ENCODE peak calls at places on chromosomes 5 and 9, in five cellular contexts. M is K562, O is GM12878, L is HepG2, A is upper lobe of left lung. J is an unnamed sample.

GRCh38 chr5:67012241-67012640 is 184.4 kb downstream of the CD180 start:
- ATAC-seq in M (peak; percentile 21), O (no peak), L (no peak), A (no peak), J (no peak)

GRCh38 chr9:92650839-92651621 is 18.9 kb downstream of the IPPK start:
- ATAC-seq in M (no peak), O (no peak), L (no peak), A (peak; percentile 81), J (peak; percentile 63)

GRCh38 chr5:56327810-56328209 is 94.7 kb upstream of the ANKRD55 start:
- ATAC-seq in M (no peak), O (peak; percentile 70), L (no peak), A (no peak), J (no peak)

GRCh38 chr5:23506329-23507236 is 826 bp upstream of the PRDM9 start:
- ATAC-seq in M (no peak), O (peak; percentile 39), L (peak; percentile 88), A (peak; percentile 40), J (no peak)

GRCh38 chr5:138733509-138733908 is 19.7 kb upstream of the CTNNA1 start:
- ATAC-seq in M (no peak), O (no peak), L (no peak), A (no peak), J (no peak)

GRCh38 chr9:93574900-93575705 is 1.3 kb upstream of the PHF2 start:
- ATAC-seq in M (no peak), O (no peak), L (no peak), A (peak; percentile 2), J (no peak)

GRCh38 chr9:38389313-38389712 is 3.2 kb upstream of the ALDH1B1 start:
- ATAC-seq in M (no peak), O (no peak), L (no peak), A (no peak), J (peak; percentile 56)

GRCh38 chr5:41195228-41195627 is 18.1 kb downstream of the C6 start:
- ATAC-seq in M (no peak), O (no peak), L (no peak), A (no peak), J (no peak)

GRCh38 chr5:36679609-36680008 is 73.2 kb downstream of the SLC1A3 start:
- ATAC-seq in M (no peak), O (peak; percentile 54), L (no peak), A (no peak), J (no peak)

GRCh38 chr5:35735718-35736117 is 118.1 kb downstream of the SPEF2 start:
- ATAC-seq in M (no peak), O (no peak), L (no peak), A (no peak), J (no peak)

GRCh38 chr5:156396063-156396829 is 69.3 kb downstream of the SGCD start:
- ATAC-seq in M (no peak), O (no peak), L (no peak), A (no peak), J (no peak)

GRCh38 chr9:15485836-15486678 is 24.7 kb downstream of the PSIP1 start:
- ATAC-seq in M (peak; percentile 49), O (peak; percentile 58), L (peak; percentile 54), A (no peak), J (no peak)

GRCh38 chr5:137401946-137402345 is 97.2 kb downstream of the SPOCK1 start:
- ATAC-seq in M (no peak), O (no peak), L (no peak), A (no peak), J (no peak)

GRCh38 chr5:169218862-169219261 is 82.1 kb downstream of the SLIT3 start:
- ATAC-seq in M (no peak), O (no peak), L (peak; percentile 89), A (no peak), J (no peak)

GRCh38 chr5:127574852-127575679 is 57.6 kb downstream of the PRRC1 start:
- ATAC-seq in M (no peak), O (no peak), L (no peak), A (no peak), J (no peak)

GRCh38 chr9:93059097-93059959 is 827 bp downstream of the SUSD3 start:
- ATAC-seq in M (peak; percentile 51), O (peak; percentile 31), L (no peak), A (no peak), J (no peak)

GRCh38 chr9:93679536-93680444 is 103.4 kb downstream of the PHF2 start:
- ATAC-seq in M (no peak), O (no peak), L (no peak), A (no peak), J (no peak)

DNA sequence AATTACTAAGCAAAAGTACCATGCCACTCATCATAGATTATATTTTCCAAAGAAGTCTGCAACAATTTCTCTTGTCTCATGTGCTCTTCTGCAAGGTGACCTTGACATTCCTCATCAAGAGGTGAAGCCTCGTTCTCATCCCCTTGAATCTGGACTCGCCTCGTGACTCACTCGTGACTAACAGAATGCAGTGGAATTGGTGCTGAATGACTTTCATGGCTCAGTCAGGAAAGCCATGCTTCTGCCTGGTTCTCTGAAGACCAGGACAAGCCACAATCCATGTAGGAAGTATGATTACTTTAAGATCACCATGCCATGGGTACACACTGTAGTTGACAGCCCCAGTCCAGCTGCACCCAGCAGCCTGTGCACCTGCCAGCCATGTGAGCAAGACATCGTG is 335.8 kb downstream of the GADD45G start:
- ATAC-seq in M (no peak), O (no peak), L (no peak), A (no peak), J (no peak)
- TF ChIP-seq EP300 in M (no peak), O (no peak), L (no peak), A (no peak), J (no peak)

GRCh38 chr5:126368239-126368812 is 54.9 kb upstream of the GRAMD2B start:
- ATAC-seq in M (peak; percentile 29), O (peak; percentile 72), L (no peak), A (no peak), J (no peak)

GRCh38 chr5:126369083-126369482 is 54.1 kb upstream of the GRAMD2B start:
- ATAC-seq in M (no peak), O (no peak), L (no peak), A (no peak), J (no peak)

GRCh38 chr5:126369995-126370731 is 53.0 kb upstream of the GRAMD2B start:
- ATAC-seq in M (peak; percentile 69), O (peak; percentile 34), L (peak; percentile 81), A (no peak), J (no peak)

GRCh38 chr5:126373621-126374416 is 49.4 kb upstream of the GRAMD2B start:
- ATAC-seq in M (no peak), O (peak; percentile 49), L (no peak), A (no peak), J (no peak)

DNA sequence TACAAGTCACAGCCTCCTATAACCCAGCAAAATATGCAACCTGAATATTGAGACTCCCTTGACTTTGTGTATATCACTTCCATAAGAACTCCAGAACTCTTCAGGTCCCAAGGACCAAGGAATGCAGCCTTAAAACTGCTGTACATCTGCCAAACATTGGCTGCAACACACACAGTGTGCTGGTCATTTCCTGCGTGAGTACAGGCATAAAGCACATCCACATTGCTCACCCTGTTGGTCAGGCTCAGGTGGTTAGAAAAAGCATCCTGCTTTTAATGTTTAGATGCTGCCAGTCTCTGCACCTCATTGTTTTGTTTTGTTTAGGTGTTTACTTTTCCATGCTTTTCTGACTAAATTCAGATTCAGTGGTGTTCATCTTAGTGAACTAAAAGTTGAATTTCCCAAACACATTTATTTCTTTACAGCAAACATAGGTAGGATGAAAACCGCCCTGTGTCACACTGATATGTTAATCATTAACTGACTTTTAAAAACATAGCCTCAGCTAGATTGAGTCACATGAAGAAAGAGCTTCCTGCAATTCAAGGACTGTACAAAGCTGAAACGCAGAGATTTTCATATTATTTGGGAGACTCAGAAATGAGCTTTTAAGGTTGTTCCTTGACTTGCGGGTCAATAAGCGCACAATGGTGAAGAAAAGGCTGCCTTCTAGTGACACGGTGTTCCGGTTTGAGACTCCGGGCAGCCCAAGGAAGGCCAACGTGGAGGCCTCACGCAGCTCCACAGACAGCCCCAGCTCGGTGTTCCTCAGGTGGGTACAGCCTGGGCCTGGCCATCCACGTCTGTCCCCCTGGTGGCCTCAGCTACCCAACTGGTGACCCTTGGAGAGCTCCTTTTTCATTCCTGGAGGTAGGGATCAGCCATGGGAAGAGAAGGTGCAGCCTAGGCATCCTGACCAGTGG is 52.2 kb upstream of the GRAMD2B start:
- ATAC-seq in M (peak; percentile 51), O (peak; percentile 69), L (peak; percentile 85), A (peak; percentile 36), J (no peak)
- TF ChIP-seq POLR2AphosphoS5 in M (no peak), O (no peak), L (peak; percentile 67), A (no peak), J (no peak)

GRCh38 chr9:4662108-4662988 is at the start of gene PLPP6:
- ATAC-seq in M (peak; percentile 98), O (peak; percentile 91), L (peak; percentile 92), A (peak; percentile 94), J (peak; percentile 96)
- TF ChIP-seq POLR2A in M (peak; percentile 71), O (peak; percentile 90), L (peak; percentile 73), A (peak; percentile 28), J (peak; percentile 54)

GRCh38 chr9:77712533-77713130 is 64.5 kb upstream of the GNA14 start:
- ATAC-seq in M (no peak), O (no peak), L (peak; percentile 43), A (no peak), J (no peak)
- TF ChIP-seq EP300 in M (no peak), O (no peak), L (no peak), A (no peak), J (no peak)

GRCh38 chr9:120932086-120932818 is 5.7 kb upstream of the TRAF1 start:
- ATAC-seq in M (no peak), O (no peak), L (no peak), A (no peak), J (no peak)
- TF ChIP-seq POLR2AphosphoS5 in M (no peak), O (no peak), L (no peak), A (no peak), J (no peak)

DNA sequence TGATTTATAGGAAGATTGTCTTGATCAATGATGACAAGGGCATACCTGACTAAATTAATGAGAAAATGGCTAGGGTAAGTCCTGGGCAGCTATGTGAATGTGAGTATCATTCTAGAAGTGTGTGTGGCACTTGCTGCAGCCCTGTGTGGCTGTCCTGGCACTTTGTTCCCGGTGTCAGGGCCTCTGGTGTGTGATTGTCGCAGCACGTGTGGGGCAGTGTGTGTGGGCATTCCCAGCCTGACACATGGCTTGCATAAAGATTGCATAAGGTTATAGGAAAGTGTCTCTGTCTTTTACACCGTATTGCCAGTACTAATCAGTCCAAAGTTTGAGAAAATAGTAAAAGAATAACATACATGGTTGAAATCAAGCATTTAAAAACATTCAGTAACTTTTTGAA is 74.4 kb downstream of the TRIO start:
- ATAC-seq in M (no peak), O (no peak), L (no peak), A (no peak), J (no peak)
- TF ChIP-seq POLR2A in M (no peak), O (no peak), L (no peak), A (no peak), J (no peak)

GRCh38 chr5:44807269-44807668 is 1.5 kb upstream of the MRPS30 start:
- ATAC-seq in M (no peak), O (no peak), L (no peak), A (no peak), J (no peak)

GRCh38 chr5:44808435-44809214 is at the start of gene MRPS30:
- ATAC-seq in M (peak; percentile 92), O (peak; percentile 95), L (peak; percentile 94), A (peak; percentile 99), J (peak; percentile 100)

GRCh38 chr5:44809956-44810276 is 1.2 kb downstream of the MRPS30 start:
- ATAC-seq in M (no peak), O (no peak), L (no peak), A (no peak), J (no peak)

GRCh38 chr5:44814761-44815160 is 6.0 kb downstream of the MRPS30 start:
- ATAC-seq in M (no peak), O (no peak), L (no peak), A (no peak), J (no peak)

GRCh38 chr5:44809215-44809955 is 638 bp downstream of the MRPS30 start:
- ATAC-seq in M (peak; percentile 77), O (peak; percentile 73), L (peak; percentile 77), A (peak; percentile 61), J (peak; percentile 23)
- TF ChIP-seq EP300 in M (no peak), O (no peak), L (no peak), A (no peak), J (no peak)

J was measured in gastroesophageal sphincter.